ENCODE peak calls at places on chromosomes 12 and 14, in eight cellular contexts. One of them, this sample, is unnamed.

GRCh38 chr12:130460611-130461478 is 123.2 kb downstream of the PIWIL1 start:
- DNase-seq in breast epithelium: no peak
- DNase-seq in tibial artery: no peak
- DNase-seq in brain microvascular endothelial cell: no peak
- DNase-seq in AG04450: no peak
- DNase-seq in CD8-positive, alpha-beta T cell: no peak
- DNase-seq in endothelial cell of umbilical vein: no peak
- DNase-seq in uterus: no peak
- DNase-seq in this sample: no peak

GRCh38 chr12:56839489-56840442 is 76.6 kb downstream of the HSD17B6 start:
- DNase-seq in uterus: peak; percentile 24
- DNase-seq in brain microvascular endothelial cell: no peak
- DNase-seq in AG04450: no peak
- DNase-seq in CD8-positive, alpha-beta T cell: no peak
- DNase-seq in endothelial cell of umbilical vein: peak; percentile 45
- DNase-seq in breast epithelium: no peak
- DNase-seq in tibial artery: peak; percentile 66
- DNase-seq in this sample: no peak

GRCh38 chr14:75049731-75050201 is 1.5 kb downstream of the MLH3 start:
- DNase-seq in uterus: no peak
- DNase-seq in CD8-positive, alpha-beta T cell: no peak
- DNase-seq in AG04450: no peak
- DNase-seq in tibial artery: no peak
- DNase-seq in breast epithelium: no peak
- DNase-seq in brain microvascular endothelial cell: no peak
- DNase-seq in endothelial cell of umbilical vein: no peak
- DNase-seq in this sample: no peak

GRCh38 chr12:119008691-119009221 is 27.4 kb downstream of the SRRM4 start:
- DNase-seq in CD8-positive, alpha-beta T cell: no peak
- DNase-seq in endothelial cell of umbilical vein: no peak
- DNase-seq in tibial artery: no peak
- DNase-seq in AG04450: no peak
- DNase-seq in breast epithelium: no peak
- DNase-seq in brain microvascular endothelial cell: no peak
- DNase-seq in uterus: no peak
- DNase-seq in this sample: no peak

GRCh38 chr14:31692376-31692781 is 131.2 kb downstream of the NUBPL start:
- DNase-seq in uterus: no peak
- DNase-seq in CD8-positive, alpha-beta T cell: no peak
- DNase-seq in brain microvascular endothelial cell: no peak
- DNase-seq in tibial artery: no peak
- DNase-seq in breast epithelium: no peak
- DNase-seq in AG04450: no peak
- DNase-seq in endothelial cell of umbilical vein: no peak
- DNase-seq in this sample: no peak

GRCh38 chr12:79590751-79591150 is 100.0 kb downstream of the PAWR start:
- DNase-seq in breast epithelium: no peak
- DNase-seq in uterus: no peak
- DNase-seq in brain microvascular endothelial cell: no peak
- DNase-seq in tibial artery: no peak
- DNase-seq in AG04450: no peak
- DNase-seq in endothelial cell of umbilical vein: no peak
- DNase-seq in CD8-positive, alpha-beta T cell: no peak
- DNase-seq in this sample: no peak

GRCh38 chr12:42448841-42449240 is 122.9 kb downstream of the PPHLN1 start:
- DNase-seq in breast epithelium: no peak
- DNase-seq in tibial artery: no peak
- DNase-seq in CD8-positive, alpha-beta T cell: no peak
- DNase-seq in endothelial cell of umbilical vein: no peak
- DNase-seq in AG04450: no peak
- DNase-seq in uterus: no peak
- DNase-seq in brain microvascular endothelial cell: no peak
- DNase-seq in this sample: no peak

GRCh38 chr14:61147898-61148549 is 133.1 kb downstream of the TMEM30B start:
- DNase-seq in endothelial cell of umbilical vein: peak; percentile 85
- DNase-seq in uterus: peak; percentile 24
- DNase-seq in CD8-positive, alpha-beta T cell: no peak
- DNase-seq in AG04450: peak; percentile 98
- DNase-seq in tibial artery: no peak
- DNase-seq in brain microvascular endothelial cell: peak; percentile 95
- DNase-seq in breast epithelium: no peak
- DNase-seq in this sample: peak; percentile 70

GRCh38 chr12:78101181-78101876 is 270.6 kb downstream of the NAV3 start:
- DNase-seq in tibial artery: no peak
- DNase-seq in uterus: no peak
- DNase-seq in AG04450: no peak
- DNase-seq in brain microvascular endothelial cell: no peak
- DNase-seq in breast epithelium: no peak
- DNase-seq in CD8-positive, alpha-beta T cell: no peak
- DNase-seq in endothelial cell of umbilical vein: no peak
- DNase-seq in this sample: no peak

GRCh38 chr14:63026491-63026890 is 18.8 kb downstream of the KCNH5 start:
- DNase-seq in brain microvascular endothelial cell: no peak
- DNase-seq in breast epithelium: no peak
- DNase-seq in tibial artery: no peak
- DNase-seq in endothelial cell of umbilical vein: no peak
- DNase-seq in CD8-positive, alpha-beta T cell: no peak
- DNase-seq in uterus: no peak
- DNase-seq in AG04450: no peak
- DNase-seq in this sample: no peak

GRCh38 chr14:96126783-96127271 is 77.8 kb upstream of the BDKRB2 start:
- DNase-seq in brain microvascular endothelial cell: no peak
- DNase-seq in endothelial cell of umbilical vein: no peak
- DNase-seq in uterus: no peak
- DNase-seq in tibial artery: no peak
- DNase-seq in AG04450: no peak
- DNase-seq in breast epithelium: no peak
- DNase-seq in CD8-positive, alpha-beta T cell: peak; percentile 29
- DNase-seq in this sample: no peak

GRCh38 chr12:107539196-107539939 is 146.2 kb upstream of the PWP1 start:
- DNase-seq in tibial artery: no peak
- DNase-seq in uterus: no peak
- DNase-seq in endothelial cell of umbilical vein: no peak
- DNase-seq in brain microvascular endothelial cell: no peak
- DNase-seq in breast epithelium: no peak
- DNase-seq in CD8-positive, alpha-beta T cell: no peak
- DNase-seq in AG04450: no peak
- DNase-seq in this sample: no peak

GRCh38 chr14:99118046-99118721 is 153.8 kb downstream of the BCL11B start:
- DNase-seq in tibial artery: peak; percentile 39
- DNase-seq in uterus: no peak
- DNase-seq in breast epithelium: no peak
- DNase-seq in CD8-positive, alpha-beta T cell: peak; percentile 48
- DNase-seq in endothelial cell of umbilical vein: no peak
- DNase-seq in AG04450: no peak
- DNase-seq in brain microvascular endothelial cell: no peak
- DNase-seq in this sample: no peak

GRCh38 chr14:25044299-25044698 is 5.6 kb downstream of the STXBP6 start:
- DNase-seq in breast epithelium: no peak
- DNase-seq in AG04450: no peak
- DNase-seq in tibial artery: no peak
- DNase-seq in CD8-positive, alpha-beta T cell: no peak
- DNase-seq in uterus: no peak
- DNase-seq in endothelial cell of umbilical vein: no peak
- DNase-seq in brain microvascular endothelial cell: no peak
- DNase-seq in this sample: no peak

GRCh38 chr12:114682920-114683708 is 861 bp downstream of the TBX3 start:
- DNase-seq in uterus: no peak
- DNase-seq in tibial artery: no peak
- DNase-seq in endothelial cell of umbilical vein: peak; percentile 17
- DNase-seq in CD8-positive, alpha-beta T cell: no peak
- DNase-seq in AG04450: no peak
- DNase-seq in brain microvascular endothelial cell: no peak
- DNase-seq in breast epithelium: no peak
- DNase-seq in this sample: no peak

GRCh38 chr12:62250671-62251608 is 9.3 kb upstream of the USP15 start:
- DNase-seq in AG04450: no peak
- DNase-seq in uterus: no peak
- DNase-seq in breast epithelium: no peak
- DNase-seq in CD8-positive, alpha-beta T cell: no peak
- DNase-seq in tibial artery: no peak
- DNase-seq in brain microvascular endothelial cell: peak; percentile 34
- DNase-seq in endothelial cell of umbilical vein: no peak
- DNase-seq in this sample: no peak

GRCh38 chr12:75889214-75889613 is 142.4 kb downstream of the PHLDA1 start:
- DNase-seq in endothelial cell of umbilical vein: no peak
- DNase-seq in CD8-positive, alpha-beta T cell: no peak
- DNase-seq in breast epithelium: no peak
- DNase-seq in AG04450: no peak
- DNase-seq in uterus: no peak
- DNase-seq in brain microvascular endothelial cell: no peak
- DNase-seq in tibial artery: no peak
- DNase-seq in this sample: no peak

DNA sequence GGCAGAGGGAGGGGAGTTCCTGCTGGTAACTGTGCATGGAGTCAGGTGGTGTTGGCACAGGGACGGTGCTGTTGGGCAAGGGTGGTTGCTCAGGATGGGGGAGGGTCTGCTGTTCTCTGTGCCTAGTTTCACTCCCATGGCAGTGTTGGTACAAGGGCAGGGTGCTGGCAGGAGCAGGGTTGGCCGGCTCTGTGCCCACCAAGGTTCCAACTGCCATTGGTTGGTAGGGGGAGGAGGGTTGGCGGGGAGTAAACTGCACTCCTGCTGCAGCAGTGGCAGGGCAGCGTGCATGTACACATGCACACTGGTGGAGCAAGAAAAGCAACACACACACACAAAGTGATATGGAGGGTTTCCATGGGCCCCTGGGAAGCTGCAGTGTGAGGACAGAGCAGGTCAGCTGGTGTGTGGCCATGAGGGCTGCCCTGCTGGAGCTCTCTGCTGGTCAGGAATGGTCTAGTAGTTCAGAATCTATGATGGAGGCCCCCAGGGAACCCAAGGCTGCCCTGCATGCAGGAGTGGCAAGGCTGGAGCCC is 269.9 kb upstream of the MGAT4C start:
- DNase-seq in AG04450: no peak
- DNase-seq in breast epithelium: no peak
- DNase-seq in uterus: no peak
- DNase-seq in CD8-positive, alpha-beta T cell: no peak
- DNase-seq in endothelial cell of umbilical vein: no peak
- DNase-seq in brain microvascular endothelial cell: no peak
- DNase-seq in tibial artery: no peak
- DNase-seq in this sample: no peak
- H3K4me3 ChIP-seq in AG04450: no peak overlapping the region
- H3K4me3 ChIP-seq in breast epithelium: no peak overlapping the region
- H3K4me3 ChIP-seq in uterus: no peak overlapping the region
- H3K4me3 ChIP-seq in CD8-positive, alpha-beta T cell: no peak overlapping the region
- H3K4me3 ChIP-seq in endothelial cell of umbilical vein: no peak overlapping the region
- H3K4me3 ChIP-seq in brain microvascular endothelial cell: no peak overlapping the region
- H3K4me3 ChIP-seq in tibial artery: no peak overlapping the region
- H3K4me3 ChIP-seq in this sample: no peak overlapping the region

GRCh38 chr14:23538785-23539184 is 12.8 kb downstream of the ZFHX2 start:
- DNase-seq in CD8-positive, alpha-beta T cell: no peak
- DNase-seq in breast epithelium: no peak
- DNase-seq in brain microvascular endothelial cell: no peak
- DNase-seq in tibial artery: no peak
- DNase-seq in AG04450: no peak
- DNase-seq in uterus: peak; percentile 30
- DNase-seq in endothelial cell of umbilical vein: no peak
- DNase-seq in this sample: no peak
- H3K4me3 ChIP-seq in CD8-positive, alpha-beta T cell: no peak overlapping the region
- H3K4me3 ChIP-seq in breast epithelium: no peak overlapping the region
- H3K4me3 ChIP-seq in brain microvascular endothelial cell: no peak overlapping the region
- H3K4me3 ChIP-seq in tibial artery: no peak overlapping the region
- H3K4me3 ChIP-seq in AG04450: no peak overlapping the region
- H3K4me3 ChIP-seq in uterus: no peak overlapping the region
- H3K4me3 ChIP-seq in endothelial cell of umbilical vein: no peak overlapping the region
- H3K4me3 ChIP-seq in this sample: no peak overlapping the region

DNA sequence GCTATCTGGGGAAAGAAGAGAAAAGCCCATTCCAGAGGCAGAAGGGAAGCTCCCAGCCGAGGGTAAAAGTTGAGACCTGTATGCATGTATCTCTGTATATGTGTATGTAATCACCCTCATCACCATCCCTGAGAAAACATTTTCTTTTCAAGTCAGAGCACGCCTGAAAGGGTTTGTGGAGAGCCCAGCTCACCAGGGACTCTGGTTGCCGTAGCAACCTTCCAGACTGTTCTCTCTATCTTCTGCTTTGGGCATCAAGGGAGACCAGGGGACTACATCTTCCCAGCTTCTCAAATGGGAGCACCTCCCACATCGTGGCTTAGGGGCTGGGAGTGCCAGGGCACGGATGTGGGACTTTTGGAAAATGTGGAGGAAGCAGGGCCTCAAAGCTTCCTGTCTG is 93.5 kb downstream of the GALNT8 start:
- DNase-seq in brain microvascular endothelial cell: no peak
- DNase-seq in AG04450: no peak
- DNase-seq in tibial artery: no peak
- DNase-seq in breast epithelium: no peak
- DNase-seq in uterus: no peak
- DNase-seq in endothelial cell of umbilical vein: no peak
- DNase-seq in CD8-positive, alpha-beta T cell: no peak
- DNase-seq in this sample: no peak
- H3K4me3 ChIP-seq in brain microvascular endothelial cell: no peak overlapping the region
- H3K4me3 ChIP-seq in AG04450: no peak overlapping the region
- H3K4me3 ChIP-seq in tibial artery: no peak overlapping the region
- H3K4me3 ChIP-seq in breast epithelium: no peak overlapping the region
- H3K4me3 ChIP-seq in uterus: no peak overlapping the region
- H3K4me3 ChIP-seq in endothelial cell of umbilical vein: no peak overlapping the region
- H3K4me3 ChIP-seq in CD8-positive, alpha-beta T cell: no peak overlapping the region
- H3K4me3 ChIP-seq in this sample: no peak overlapping the region

GRCh38 chr12:55718650-55719275 is 1.4 kb upstream of the RDH5 start:
- DNase-seq in uterus: no peak
- DNase-seq in tibial artery: no peak
- DNase-seq in endothelial cell of umbilical vein: no peak
- DNase-seq in breast epithelium: no peak
- DNase-seq in brain microvascular endothelial cell: no peak
- DNase-seq in AG04450: no peak
- DNase-seq in CD8-positive, alpha-beta T cell: no peak
- DNase-seq in this sample: no peak
- H3K4me3 ChIP-seq in uterus: no peak overlapping the region
- H3K4me3 ChIP-seq in tibial artery: no peak overlapping the region
- H3K4me3 ChIP-seq in endothelial cell of umbilical vein: no peak overlapping the region
- H3K4me3 ChIP-seq in breast epithelium: no peak overlapping the region
- H3K4me3 ChIP-seq in brain microvascular endothelial cell: no peak overlapping the region
- H3K4me3 ChIP-seq in AG04450: no peak overlapping the region
- H3K4me3 ChIP-seq in CD8-positive, alpha-beta T cell: no peak overlapping the region
- H3K4me3 ChIP-seq in this sample: no peak overlapping the region

DNA sequence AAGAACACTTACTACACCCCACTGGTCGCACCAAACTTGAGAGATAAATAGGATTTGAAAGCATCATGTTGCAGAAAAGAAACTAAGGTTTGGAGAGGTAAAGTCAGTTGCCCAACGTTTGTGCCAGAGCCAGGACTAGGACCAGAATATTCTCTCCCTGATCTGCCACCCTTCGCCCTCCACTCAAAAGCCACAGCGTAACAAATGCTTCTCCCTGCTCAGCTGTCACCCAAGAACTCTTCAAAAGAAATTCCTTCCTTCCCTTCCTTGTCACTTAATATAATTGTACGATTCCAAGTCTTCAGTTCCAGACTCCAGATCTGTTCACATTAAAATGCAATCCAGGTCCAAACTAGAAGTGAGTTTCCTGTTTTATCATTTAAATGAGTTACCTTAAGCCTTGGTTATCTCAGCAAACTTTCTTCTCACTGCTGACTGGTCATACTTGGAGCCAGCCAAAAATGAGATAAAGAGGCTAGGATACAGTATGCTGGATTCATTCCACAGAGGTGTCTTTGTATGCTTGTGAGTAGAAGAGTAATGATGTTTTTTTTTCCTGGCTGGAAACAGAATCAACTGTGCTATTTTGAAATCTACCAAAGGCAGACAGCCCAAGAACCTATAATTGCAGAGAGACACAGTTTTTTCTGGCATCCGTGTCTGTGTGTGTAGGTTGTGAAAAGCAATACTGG is 12.8 kb upstream of the PPFIBP1 start:
- DNase-seq in brain microvascular endothelial cell: no peak
- DNase-seq in AG04450: no peak
- DNase-seq in tibial artery: no peak
- DNase-seq in uterus: no peak
- DNase-seq in endothelial cell of umbilical vein: no peak
- DNase-seq in CD8-positive, alpha-beta T cell: no peak
- DNase-seq in breast epithelium: no peak
- DNase-seq in this sample: no peak
- H3K4me3 ChIP-seq in brain microvascular endothelial cell: no peak overlapping the region
- H3K4me3 ChIP-seq in AG04450: no peak overlapping the region
- H3K4me3 ChIP-seq in tibial artery: no peak overlapping the region
- H3K4me3 ChIP-seq in uterus: no peak overlapping the region
- H3K4me3 ChIP-seq in endothelial cell of umbilical vein: no peak overlapping the region
- H3K4me3 ChIP-seq in CD8-positive, alpha-beta T cell: no peak overlapping the region
- H3K4me3 ChIP-seq in breast epithelium: no peak overlapping the region
- H3K4me3 ChIP-seq in this sample: no peak overlapping the region